ENCODE peak calls at places on chromosomes 12 and 14, in six cellular contexts. O is epithelial cell of esophagus, Z is naive B cell, Q is GM04504, L is ACHN, X is GM03348. E is an unnamed sample.

GRCh38 chr12:124399622-124400021 is 104.7 kb downstream of the RFLNA start:
- DNase-seq in L (peak), Z (no peak), Q (no peak), O (peak), X (peak), E (no peak)

GRCh38 chr14:73239463-73240241 is 2.3 kb downstream of the PAPLN start:
- DNase-seq in X (peak), O (peak), L (peak), Q (no peak), Z (no peak), E (no peak)

GRCh38 chr12:12425616-12426015 is 68.7 kb downstream of the BORCS5 start:
- DNase-seq in L (no peak), Q (peak), X (peak), O (peak), Z (no peak), E (no peak)

GRCh38 chr12:77152623-77153193 is 87.3 kb upstream of the E2F7 start:
- DNase-seq in Q (peak), Z (no peak), O (peak), X (peak), L (peak), E (peak)

GRCh38 chr14:76943072-76943471 is 85.4 kb downstream of the IRF2BPL start:
- DNase-seq in Q (no peak), X (no peak), L (no peak), Z (no peak), O (no peak), E (no peak)

GRCh38 chr14:63650336-63650952 is 8.8 kb upstream of the WDR89 start:
- DNase-seq in L (no peak), O (no peak), Q (no peak), Z (no peak), X (no peak), E (no peak)

GRCh38 chr12:93025145-93026103 is 96.3 kb upstream of the EEA1 start:
- DNase-seq in X (peak), O (peak), Q (peak), L (peak), Z (peak), E (peak)

GRCh38 chr14:100030441-100031153 is 34.6 kb upstream of the EVL start:
- DNase-seq in Q (peak), L (peak), O (peak), X (peak), Z (no peak), E (peak)

GRCh38 chr14:22641851-22642250 is 2.3 kb downstream of the OR6J1 start:
- DNase-seq in L (no peak), Q (no peak), O (no peak), Z (no peak), X (no peak), E (peak)

GRCh38 chr12:26451763-26452162 is 256.4 kb downstream of the SSPN start:
- DNase-seq in L (no peak), X (no peak), O (no peak), Z (no peak), Q (no peak), E (no peak)

GRCh38 chr14:54048736-54049135 is 92.1 kb upstream of the BMP4 start:
- DNase-seq in Q (no peak), X (no peak), O (no peak), L (peak), Z (no peak), E (peak)

GRCh38 chr12:105315726-105316125 is 14.8 kb upstream of the C12orf75 start:
- DNase-seq in X (no peak), Z (no peak), Q (no peak), L (no peak), O (peak), E (no peak)

GRCh38 chr12:65189028-65189718 is 19.8 kb downstream of the LEMD3 start:
- DNase-seq in Q (no peak), O (no peak), L (no peak), X (no peak), Z (peak), E (no peak)

GRCh38 chr12:72144553-72144952 is 127.6 kb upstream of the TRHDE start:
- DNase-seq in O (no peak), Q (no peak), Z (no peak), X (no peak), L (no peak), E (no peak)

GRCh38 chr12:6337958-6338406 is 3.9 kb downstream of the TNFRSF1A start:
- DNase-seq in Q (no peak), O (no peak), L (no peak), Z (no peak), X (peak), E (peak)

GRCh38 chr14:74763803-74764531 is 851 bp downstream of the YLPM1 start:
- DNase-seq in O (peak), Q (no peak), Z (no peak), X (peak), L (no peak), E (peak)

GRCh38 chr12:122964439-122965257 is 1.6 kb downstream of the ABCB9 start:
- DNase-seq in Z (no peak), L (no peak), X (no peak), Q (no peak), O (no peak), E (peak)

GRCh38 chr14:47917344-47917954 is 242.0 kb upstream of the MDGA2 start:
- DNase-seq in L (peak), Z (peak), X (peak), Q (no peak), O (peak), E (peak)

GRCh38 chr12:119020377-119021360 is 39.3 kb downstream of the SRRM4 start:
- DNase-seq in Z (no peak), L (peak), Q (no peak), X (no peak), O (no peak), E (peak)

GRCh38 chr14:44942436-44942835 is 19.3 kb downstream of the KLHL28 start:
- DNase-seq in O (no peak), X (no peak), L (no peak), Q (no peak), Z (no peak), E (no peak)

GRCh38 chr14:81289516-81289915 is 68.8 kb upstream of the GTF2A1 start:
- DNase-seq in L (no peak), X (no peak), Q (no peak), O (no peak), Z (no peak), E (no peak)

GRCh38 chr12:76878045-76878898 is 547 bp downstream of the CSRP2 start:
- DNase-seq in Q (no peak), O (peak), X (peak), L (peak), Z (no peak), E (peak)

GRCh38 chr12:90407841-90408240 is 547.1 kb downstream of the CCER1 start:
- DNase-seq in X (no peak), L (no peak), Z (no peak), O (no peak), Q (no peak), E (no peak)

GRCh38 chr14:34075095-34075744 is 124.3 kb upstream of the EGLN3 start:
- DNase-seq in X (no peak), L (no peak), Q (no peak), O (no peak), Z (no peak), E (no peak)

GRCh38 chr12:89140580-89141236 is 211.6 kb downstream of the DUSP6 start:
- DNase-seq in L (no peak), O (no peak), X (peak), Q (no peak), Z (no peak), E (no peak)

GRCh38 chr12:72057330-72057911 is 118.8 kb downstream of the TPH2 start:
- DNase-seq in O (peak), X (no peak), L (peak), Z (no peak), Q (no peak), E (peak)

GRCh38 chr14:30355431-30355913 is 203.5 kb upstream of the G2E3 start:
- DNase-seq in O (no peak), Q (no peak), Z (no peak), X (no peak), L (no peak), E (no peak)

GRCh38 chr14:96567289-96567899 is 65.2 kb downstream of the PAPOLA start:
- DNase-seq in Q (peak), Z (no peak), O (peak), L (peak), X (peak), E (peak)

GRCh38 chr12:5124401-5124800 is 80.7 kb downstream of the KCNA5 start:
- DNase-seq in Z (no peak), X (no peak), O (no peak), Q (no peak), L (no peak), E (no peak)

GRCh38 chr12:123942911-123943648 is 29.6 kb downstream of the CCDC92 start:
- DNase-seq in L (no peak), Z (no peak), Q (no peak), O (no peak), X (no peak), E (no peak)

GRCh38 chr14:50955373-50956043 is 11.2 kb upstream of the PYGL start:
- DNase-seq in Q (peak), X (peak), L (peak), O (peak), Z (no peak), E (peak)

GRCh38 chr12:85951823-85952222 is 77.7 kb downstream of the NTS start:
- DNase-seq in Z (no peak), O (peak), Q (no peak), X (no peak), L (peak), E (peak)

GRCh38 chr12:49916129-49916919 is 12.6 kb upstream of the FAIM2 start:
- DNase-seq in Z (no peak), Q (no peak), O (no peak), L (no peak), X (no peak), E (no peak)

GRCh38 chr14:42606839-42607238 is 1000.2 kb downstream of the LRFN5 start:
- DNase-seq in X (no peak), Q (no peak), O (no peak), Z (no peak), L (no peak), E (no peak)

GRCh38 chr12:107091989-107092641 is 1.2 kb downstream of the CRY1 start:
- DNase-seq in Q (peak), Z (peak), L (peak), O (peak), X (peak), E (peak)

GRCh38 chr12:57889541-57889989 is 43.0 kb upstream of the CTDSP2 start:
- DNase-seq in L (no peak), Z (no peak), X (peak), O (peak), Q (peak), E (no peak)

GRCh38 chr12:131491155-131491554 is 219.7 kb upstream of the SFSWAP start:
- DNase-seq in O (no peak), X (no peak), Q (no peak), Z (no peak), L (no peak), E (no peak)

GRCh38 chr12:45191239-45191638 is 24.7 kb upstream of the ANO6 start:
- DNase-seq in Z (no peak), O (peak), X (peak), Q (no peak), L (no peak), E (peak)